ENCODE peak calls at places on chromosomes 3 and 15, in four cellular contexts. One of them, this sample, is unnamed.

GRCh38 chr3:8500208-8500961 is 1.2 kb upstream of the LMCD1 start:
- DNase-seq in RWPE1: no peak
- DNase-seq in body of pancreas: peak; percentile 70
- DNase-seq in naive thymus-derived CD4-positive, alpha-beta T cell: no peak
- DNase-seq in this sample: peak; percentile 85

GRCh38 chr15:81781316-81781868 is 264.4 kb downstream of the MEX3B start:
- DNase-seq in RWPE1: no peak
- DNase-seq in body of pancreas: no peak
- DNase-seq in naive thymus-derived CD4-positive, alpha-beta T cell: no peak
- DNase-seq in this sample: no peak

GRCh38 chr3:31725568-31725967 is 192.8 kb downstream of the STT3B start:
- DNase-seq in RWPE1: no peak
- DNase-seq in body of pancreas: no peak
- DNase-seq in naive thymus-derived CD4-positive, alpha-beta T cell: no peak
- DNase-seq in this sample: no peak

GRCh38 chr3:72892081-72892763 is 4.4 kb downstream of the GXYLT2 start:
- DNase-seq in RWPE1: peak; percentile 38
- DNase-seq in body of pancreas: no peak
- DNase-seq in naive thymus-derived CD4-positive, alpha-beta T cell: no peak
- DNase-seq in this sample: no peak

GRCh38 chr15:98069256-98069655 is 108.8 kb downstream of the ARRDC4 start:
- DNase-seq in RWPE1: no peak
- DNase-seq in body of pancreas: no peak
- DNase-seq in naive thymus-derived CD4-positive, alpha-beta T cell: no peak
- DNase-seq in this sample: no peak

GRCh38 chr3:32421185-32421584 is 29.5 kb downstream of the CMTM7 start:
- DNase-seq in RWPE1: no peak
- DNase-seq in body of pancreas: no peak
- DNase-seq in naive thymus-derived CD4-positive, alpha-beta T cell: no peak
- DNase-seq in this sample: peak; percentile 19

GRCh38 chr3:44076221-44076829 is 165.4 kb upstream of the TOPAZ1 start:
- DNase-seq in RWPE1: no peak
- DNase-seq in body of pancreas: no peak
- DNase-seq in naive thymus-derived CD4-positive, alpha-beta T cell: no peak
- DNase-seq in this sample: no peak

GRCh38 chr15:52710050-52710709 is 31.0 kb upstream of the ATOSA start:
- DNase-seq in RWPE1: no peak
- DNase-seq in body of pancreas: no peak
- DNase-seq in naive thymus-derived CD4-positive, alpha-beta T cell: no peak
- DNase-seq in this sample: no peak

GRCh38 chr3:64063982-64064438 is 40.7 kb upstream of the PSMD6 start:
- DNase-seq in RWPE1: no peak
- DNase-seq in body of pancreas: no peak
- DNase-seq in naive thymus-derived CD4-positive, alpha-beta T cell: no peak
- DNase-seq in this sample: no peak

GRCh38 chr3:135844381-135844780 is 121.1 kb upstream of the PPP2R3A start:
- DNase-seq in RWPE1: no peak
- DNase-seq in body of pancreas: no peak
- DNase-seq in naive thymus-derived CD4-positive, alpha-beta T cell: no peak
- DNase-seq in this sample: no peak

GRCh38 chr3:183381179-183381578 is 47.2 kb downstream of the MCF2L2 start:
- DNase-seq in RWPE1: no peak
- DNase-seq in body of pancreas: no peak
- DNase-seq in naive thymus-derived CD4-positive, alpha-beta T cell: no peak
- DNase-seq in this sample: no peak

GRCh38 chr15:44066211-44066827 is 128.8 kb downstream of the FRMD5 start:
- DNase-seq in RWPE1: peak; percentile 62
- DNase-seq in body of pancreas: peak; percentile 67
- DNase-seq in naive thymus-derived CD4-positive, alpha-beta T cell: peak; percentile 59
- DNase-seq in this sample: peak; percentile 87

GRCh38 chr15:68700395-68701123 is 120.1 kb downstream of the ANP32A start:
- DNase-seq in RWPE1: no peak
- DNase-seq in body of pancreas: no peak
- DNase-seq in naive thymus-derived CD4-positive, alpha-beta T cell: no peak
- DNase-seq in this sample: peak; percentile 83

DNA sequence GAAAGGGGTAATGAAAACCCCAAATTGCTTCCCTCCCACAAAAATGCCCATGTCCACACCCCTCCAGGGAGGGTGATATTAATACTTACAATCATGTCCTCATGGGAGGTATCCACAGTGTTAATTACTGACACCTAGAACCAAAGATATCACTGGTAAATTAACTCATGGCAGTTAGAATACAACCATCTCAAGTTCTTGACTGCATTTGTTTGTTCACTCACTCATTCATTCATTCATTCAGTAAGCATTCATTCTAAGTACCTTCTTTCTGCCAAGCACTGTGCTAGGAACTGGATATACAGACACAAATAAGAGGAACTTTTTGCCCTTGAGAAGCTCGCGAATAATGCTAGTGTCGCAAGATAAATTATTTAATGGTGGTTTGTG is 3.0 kb downstream of the SEC13 start:
- DNase-seq in RWPE1: no peak
- DNase-seq in body of pancreas: no peak
- DNase-seq in naive thymus-derived CD4-positive, alpha-beta T cell: no peak
- DNase-seq in this sample: no peak
- H3K27ac ChIP-seq in RWPE1: no peak overlapping the region
- H3K27ac ChIP-seq in body of pancreas: no peak overlapping the region
- H3K27ac ChIP-seq in naive thymus-derived CD4-positive, alpha-beta T cell: no peak overlapping the region
- H3K27ac ChIP-seq in this sample: no peak overlapping the region

GRCh38 chr15:90646662-90647305 is 70.4 kb upstream of the BLM start:
- DNase-seq in RWPE1: no peak
- DNase-seq in body of pancreas: no peak
- DNase-seq in naive thymus-derived CD4-positive, alpha-beta T cell: peak; percentile 17
- DNase-seq in this sample: no peak

GRCh38 chr15:90643301-90643632 is 73.9 kb upstream of the BLM start:
- DNase-seq in RWPE1: no peak
- DNase-seq in body of pancreas: no peak
- DNase-seq in naive thymus-derived CD4-positive, alpha-beta T cell: no peak
- DNase-seq in this sample: no peak

GRCh38 chr15:90645873-90646605 is 71.1 kb upstream of the BLM start:
- DNase-seq in RWPE1: no peak
- DNase-seq in body of pancreas: peak; percentile 73
- DNase-seq in naive thymus-derived CD4-positive, alpha-beta T cell: no peak
- DNase-seq in this sample: no peak

GRCh38 chr15:90644526-90644925 is 72.6 kb upstream of the BLM start:
- DNase-seq in RWPE1: no peak
- DNase-seq in body of pancreas: no peak
- DNase-seq in naive thymus-derived CD4-positive, alpha-beta T cell: no peak
- DNase-seq in this sample: no peak

GRCh38 chr15:90644946-90645725 is 72.0 kb upstream of the BLM start:
- DNase-seq in RWPE1: no peak
- DNase-seq in body of pancreas: no peak
- DNase-seq in naive thymus-derived CD4-positive, alpha-beta T cell: peak; percentile 18
- DNase-seq in this sample: no peak
- H3K27ac ChIP-seq in RWPE1: peak overlapping the region; percentile 58
- H3K27ac ChIP-seq in body of pancreas: no peak overlapping the region
- H3K27ac ChIP-seq in naive thymus-derived CD4-positive, alpha-beta T cell: no peak overlapping the region
- H3K27ac ChIP-seq in this sample: no peak overlapping the region

GRCh38 chr3:111749171-111750170 is 109.6 kb upstream of the PHLDB2 start:
- DNase-seq in RWPE1: no peak
- DNase-seq in body of pancreas: no peak
- DNase-seq in naive thymus-derived CD4-positive, alpha-beta T cell: no peak
- DNase-seq in this sample: no peak

GRCh38 chr3:111747490-111747889 is 111.6 kb upstream of the PHLDB2 start:
- DNase-seq in RWPE1: peak; percentile 54
- DNase-seq in body of pancreas: no peak
- DNase-seq in naive thymus-derived CD4-positive, alpha-beta T cell: no peak
- DNase-seq in this sample: peak; percentile 40

GRCh38 chr3:111750278-111750884 is 108.7 kb upstream of the PHLDB2 start:
- DNase-seq in RWPE1: peak; percentile 59
- DNase-seq in body of pancreas: no peak
- DNase-seq in naive thymus-derived CD4-positive, alpha-beta T cell: no peak
- DNase-seq in this sample: no peak

GRCh38 chr3:111746772-111747171 is 112.3 kb upstream of the PHLDB2 start:
- DNase-seq in RWPE1: no peak
- DNase-seq in body of pancreas: no peak
- DNase-seq in naive thymus-derived CD4-positive, alpha-beta T cell: no peak
- DNase-seq in this sample: no peak

GRCh38 chr3:111748132-111748531 is 110.9 kb upstream of the PHLDB2 start:
- DNase-seq in RWPE1: no peak
- DNase-seq in body of pancreas: no peak
- DNase-seq in naive thymus-derived CD4-positive, alpha-beta T cell: no peak
- DNase-seq in this sample: peak; percentile 20
- H3K27ac ChIP-seq in RWPE1: peak overlapping the region; percentile 50
- H3K27ac ChIP-seq in body of pancreas: no peak overlapping the region
- H3K27ac ChIP-seq in naive thymus-derived CD4-positive, alpha-beta T cell: no peak overlapping the region
- H3K27ac ChIP-seq in this sample: peak overlapping the region; percentile 70

GRCh38 chr15:27690290-27690689 is 408.8 kb downstream of the OCA2 start:
- DNase-seq in RWPE1: no peak
- DNase-seq in body of pancreas: no peak
- DNase-seq in naive thymus-derived CD4-positive, alpha-beta T cell: no peak
- DNase-seq in this sample: no peak

GRCh38 chr15:27686971-27687370 is 412.1 kb downstream of the OCA2 start:
- DNase-seq in RWPE1: no peak
- DNase-seq in body of pancreas: no peak
- DNase-seq in naive thymus-derived CD4-positive, alpha-beta T cell: no peak
- DNase-seq in this sample: no peak

GRCh38 chr15:27685638-27686037 is 413.5 kb downstream of the OCA2 start:
- DNase-seq in RWPE1: no peak
- DNase-seq in body of pancreas: no peak
- DNase-seq in naive thymus-derived CD4-positive, alpha-beta T cell: no peak
- DNase-seq in this sample: no peak

GRCh38 chr15:27683126-27683525 is 416.0 kb downstream of the OCA2 start:
- DNase-seq in RWPE1: no peak
- DNase-seq in body of pancreas: no peak
- DNase-seq in naive thymus-derived CD4-positive, alpha-beta T cell: no peak
- DNase-seq in this sample: no peak

GRCh38 chr15:27686376-27686775 is 412.7 kb downstream of the OCA2 start:
- DNase-seq in RWPE1: no peak
- DNase-seq in body of pancreas: no peak
- DNase-seq in naive thymus-derived CD4-positive, alpha-beta T cell: no peak
- DNase-seq in this sample: no peak
- H3K27ac ChIP-seq in RWPE1: no peak overlapping the region
- H3K27ac ChIP-seq in body of pancreas: no peak overlapping the region
- H3K27ac ChIP-seq in naive thymus-derived CD4-positive, alpha-beta T cell: no peak overlapping the region
- H3K27ac ChIP-seq in this sample: no peak overlapping the region

DNA sequence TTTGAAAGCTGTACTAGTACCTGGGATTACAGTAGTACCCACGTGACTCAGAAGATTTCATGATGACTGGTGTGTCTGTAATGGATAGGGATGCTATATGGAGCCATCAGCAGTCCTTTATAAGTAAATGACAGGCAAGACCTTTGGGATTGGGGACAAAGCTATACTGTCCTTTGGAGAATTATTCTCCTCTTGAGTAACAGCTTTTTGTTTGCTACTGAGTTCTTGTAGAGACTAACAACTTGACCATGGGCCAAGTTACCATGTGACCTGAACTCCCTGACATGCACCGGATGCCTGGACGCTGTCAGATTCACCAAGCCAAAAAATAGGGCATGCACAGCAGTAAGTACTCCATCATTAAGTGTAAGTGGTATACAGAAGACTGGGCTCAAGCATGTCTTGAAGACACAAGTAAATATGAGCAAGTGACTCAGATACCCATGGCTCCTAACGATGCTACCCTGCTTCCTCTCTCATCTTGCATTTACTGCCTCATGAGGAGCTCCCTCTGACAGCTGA is 12.9 kb downstream of the SEC11A start:
- DNase-seq in RWPE1: no peak
- DNase-seq in body of pancreas: peak; percentile 58
- DNase-seq in naive thymus-derived CD4-positive, alpha-beta T cell: no peak
- DNase-seq in this sample: peak; percentile 47
- H3K27ac ChIP-seq in RWPE1: no peak overlapping the region
- H3K27ac ChIP-seq in body of pancreas: no peak overlapping the region
- H3K27ac ChIP-seq in naive thymus-derived CD4-positive, alpha-beta T cell: no peak overlapping the region
- H3K27ac ChIP-seq in this sample: no peak overlapping the region

DNA sequence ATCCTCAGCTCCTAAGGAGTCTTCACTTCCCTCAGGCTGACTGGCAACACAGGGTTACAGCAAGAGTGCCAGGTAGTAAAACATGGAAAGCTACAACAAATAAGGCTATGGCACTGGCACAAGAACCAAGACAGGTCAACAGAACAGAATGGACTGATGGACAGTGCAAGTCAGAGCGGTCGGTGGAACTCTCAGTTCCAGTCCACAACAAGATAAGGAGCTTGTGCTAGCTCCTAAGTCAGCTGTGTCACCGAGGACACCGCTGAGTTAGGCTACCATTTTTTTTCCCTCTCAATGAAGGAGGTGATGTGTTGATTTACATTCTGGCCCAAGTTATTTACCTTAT is 55.9 kb upstream of the LIMD1 start:
- DNase-seq in RWPE1: no peak
- DNase-seq in body of pancreas: no peak
- DNase-seq in naive thymus-derived CD4-positive, alpha-beta T cell: no peak
- DNase-seq in this sample: no peak
- H3K27ac ChIP-seq in RWPE1: no peak overlapping the region
- H3K27ac ChIP-seq in body of pancreas: peak overlapping the region; percentile 43
- H3K27ac ChIP-seq in naive thymus-derived CD4-positive, alpha-beta T cell: no peak overlapping the region
- H3K27ac ChIP-seq in this sample: peak overlapping the region; percentile 32

GRCh38 chr3:58349792-58350626 is 17.3 kb downstream of the PXK start:
- DNase-seq in RWPE1: no peak
- DNase-seq in body of pancreas: peak; percentile 35
- DNase-seq in naive thymus-derived CD4-positive, alpha-beta T cell: no peak
- DNase-seq in this sample: no peak

GRCh38 chr3:58347984-58348383 is 15.3 kb downstream of the PXK start:
- DNase-seq in RWPE1: no peak
- DNase-seq in body of pancreas: no peak
- DNase-seq in naive thymus-derived CD4-positive, alpha-beta T cell: no peak
- DNase-seq in this sample: no peak

GRCh38 chr3:58351920-58352319 is 19.2 kb downstream of the PXK start:
- DNase-seq in RWPE1: no peak
- DNase-seq in body of pancreas: no peak
- DNase-seq in naive thymus-derived CD4-positive, alpha-beta T cell: no peak
- DNase-seq in this sample: no peak

GRCh38 chr3:58352624-58353023 is 19.9 kb downstream of the PXK start:
- DNase-seq in RWPE1: no peak
- DNase-seq in body of pancreas: no peak
- DNase-seq in naive thymus-derived CD4-positive, alpha-beta T cell: no peak
- DNase-seq in this sample: no peak

GRCh38 chr3:58350627-58351013 is 17.9 kb downstream of the PXK start:
- DNase-seq in RWPE1: no peak
- DNase-seq in body of pancreas: no peak
- DNase-seq in naive thymus-derived CD4-positive, alpha-beta T cell: no peak
- DNase-seq in this sample: no peak
- H3K27ac ChIP-seq in RWPE1: no peak overlapping the region
- H3K27ac ChIP-seq in body of pancreas: no peak overlapping the region
- H3K27ac ChIP-seq in naive thymus-derived CD4-positive, alpha-beta T cell: no peak overlapping the region
- H3K27ac ChIP-seq in this sample: no peak overlapping the region

DNA sequence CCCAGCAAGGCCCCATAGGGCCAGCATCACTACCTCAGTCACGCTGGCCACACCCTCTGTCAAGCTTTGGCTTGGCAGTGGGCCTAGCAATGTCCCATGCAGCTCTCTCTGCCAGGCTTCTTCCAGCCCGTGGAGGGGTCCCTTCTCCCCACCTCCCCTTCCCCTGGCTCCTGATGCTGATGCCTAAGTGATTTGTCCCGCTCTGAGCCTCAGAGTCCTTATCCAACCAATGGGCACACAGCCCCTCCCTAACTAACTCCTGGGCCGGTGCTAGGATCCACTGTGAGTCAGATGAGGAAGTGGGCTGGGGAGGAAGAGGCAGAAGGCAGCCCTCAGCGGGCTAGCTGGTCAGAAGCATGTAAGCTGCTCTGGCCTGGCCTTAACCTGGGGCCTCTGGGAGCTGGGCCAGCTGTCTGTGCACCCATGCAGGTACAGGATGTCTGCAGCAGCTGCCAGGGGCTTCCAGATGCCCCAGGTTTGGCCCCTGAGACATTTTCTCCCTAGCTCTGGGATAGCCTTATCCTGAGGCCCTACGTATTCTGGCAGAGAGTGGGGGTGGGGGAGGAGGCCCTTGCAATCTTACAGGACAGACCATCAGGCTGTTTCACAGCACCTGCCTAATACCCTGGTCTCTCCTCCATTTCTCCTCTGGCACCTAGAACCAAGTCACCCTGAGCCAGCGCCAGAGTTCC is 740 bp upstream of the ZBTB47 start:
- DNase-seq in RWPE1: peak; percentile 68
- DNase-seq in body of pancreas: peak; percentile 77
- DNase-seq in naive thymus-derived CD4-positive, alpha-beta T cell: no peak
- DNase-seq in this sample: peak; percentile 80
- H3K27ac ChIP-seq in RWPE1: peak overlapping the region; percentile 86
- H3K27ac ChIP-seq in body of pancreas: peak overlapping the region; percentile 90
- H3K27ac ChIP-seq in naive thymus-derived CD4-positive, alpha-beta T cell: no peak overlapping the region
- H3K27ac ChIP-seq in this sample: peak overlapping the region; percentile 57